ENCODE peak calls at places on chromosomes 5 and 9, in five cellular contexts. P, V, B, I and C are unnamed samples.

GRCh38 chr9:78835928-78836450 is 539.1 kb downstream of the PSAT1 start:
- DNase-seq in B (no peak), P (no peak), V (no peak), I (peak), C (no peak)

GRCh38 chr5:176536132-176536901 is 885 bp downstream of the RNF44 start:
- DNase-seq in B (peak), P (peak), I (peak), V (peak), C (peak)

GRCh38 chr5:134576386-134577021 is 51.0 kb downstream of the JADE2 start:
- DNase-seq in I (no peak), V (no peak), P (no peak), B (no peak), C (no peak)

GRCh38 chr9:97954550-97954989 is 16.6 kb upstream of the HEMGN start:
- DNase-seq in B (peak), V (peak), I (peak), P (peak), C (peak)

GRCh38 chr5:74251106-74252032 is 389.2 kb downstream of the ENC1 start:
- DNase-seq in V (peak), B (no peak), P (no peak), I (peak), C (no peak)

GRCh38 chr9:3398232-3398648 is 127.6 kb downstream of the RFX3 start:
- DNase-seq in V (no peak), B (no peak), P (peak), I (no peak), C (peak)

GRCh38 chr5:179044765-179045164 is 15.4 kb upstream of the ZNF354C start:
- DNase-seq in I (no peak), B (no peak), V (no peak), P (no peak), C (no peak)

GRCh38 chr5:135020111-135020895 is 13.7 kb downstream of the PITX1 start:
- DNase-seq in I (no peak), P (no peak), V (no peak), B (no peak), C (no peak)

GRCh38 chr9:111632051-111632450 is 917 bp downstream of the DNAJC25 start:
- DNase-seq in V (no peak), B (no peak), P (no peak), I (no peak), C (no peak)

GRCh38 chr5:93789173-93790070 is 48.0 kb upstream of the POU5F2 start:
- DNase-seq in I (peak), V (no peak), P (no peak), B (no peak), C (no peak)

GRCh38 chr5:61182449-61182848 is 20.2 kb upstream of the SMIM15 start:
- DNase-seq in P (no peak), V (no peak), B (no peak), I (no peak), C (no peak)

GRCh38 chr5:149903441-149903840 is 41.2 kb downstream of the PDE6A start:
- DNase-seq in B (no peak), P (no peak), V (no peak), I (no peak), C (no peak)

GRCh38 chr9:137619240-137620090 is 660 bp downstream of the EHMT1 start:
- DNase-seq in V (peak), B (no peak), I (peak), P (peak), C (peak)

GRCh38 chr9:75096796-75097195 is 8.5 kb downstream of the OSTF1 start:
- DNase-seq in P (no peak), V (no peak), I (peak), B (no peak), C (no peak)

GRCh38 chr5:170861855-170862766 is at the start of gene RANBP17:
- DNase-seq in I (peak), B (no peak), V (peak), P (no peak), C (no peak)

GRCh38 chr5:158175664-158176507 is 316.9 kb upstream of the CLINT1 start:
- DNase-seq in I (no peak), V (no peak), P (peak), B (no peak), C (no peak)

GRCh38 chr5:177183766-177184165 is 50.2 kb downstream of the NSD1 start:
- DNase-seq in V (no peak), B (no peak), I (no peak), P (no peak), C (no peak)

GRCh38 chr5:133460172-133460758 is 152.1 kb downstream of the FSTL4 start:
- DNase-seq in P (peak), B (no peak), I (no peak), V (peak), C (peak)

GRCh38 chr5:16007750-16008415 is 171.7 kb downstream of the MARCHF11 start:
- DNase-seq in V (no peak), B (no peak), I (no peak), P (no peak), C (no peak)

GRCh38 chr9:136054146-136054545 is 40.9 kb downstream of the NACC2 start:
- DNase-seq in V (no peak), I (no peak), P (no peak), B (no peak), C (no peak)

GRCh38 chr9:134163374-134164196 is 779 bp downstream of the RNU6ATAC start:
- DNase-seq in B (peak), P (no peak), V (peak), I (peak), C (peak)

GRCh38 chr9:75088646-75089368 is 493 bp downstream of the OSTF1 start:
- DNase-seq in V (peak), P (peak), I (peak), B (no peak), C (peak)

GRCh38 chr9:105459329-105459728 is 11.5 kb downstream of the FSD1L start:
- DNase-seq in B (no peak), V (no peak), I (no peak), P (no peak), C (no peak)